ENCODE peak calls at places on chromosomes 6 and 20, in seven cellular contexts. J is sigmoid colon, V is ovary, P is mucosa of descending colon, B is stomach, Y is A673, O is foreskin fibroblast. R is an unnamed sample.

GRCh38 chr20:1331101-1331500 is 2.2 kb upstream of the SDCBP2 start:
- DNase-seq in J (no peak), V (no peak), P (no peak), B (no peak), Y (no peak), O (no peak), R (no peak)

GRCh38 chr20:38658879-38659612 is 57.4 kb downstream of the ARHGAP40 start:
- DNase-seq in J (peak; percentile 40), V (no peak), P (peak; percentile 32), B (no peak), Y (peak; percentile 33), O (no peak), R (no peak)

GRCh38 chr6:127176175-127176574 is 57.7 kb downstream of the RSPO3 start:
- DNase-seq in J (no peak), V (no peak), P (no peak), B (no peak), Y (peak; percentile 30), O (peak; percentile 56), R (no peak)

GRCh38 chr6:121726596-121726995 is 291.1 kb downstream of the GJA1 start:
- DNase-seq in J (no peak), V (no peak), P (no peak), B (no peak), Y (no peak), O (no peak), R (no peak)

GRCh38 chr6:158760618-158761250 is 58.4 kb downstream of the EZR start:
- DNase-seq in J (peak; percentile 39), V (no peak), P (no peak), B (no peak), Y (no peak), O (no peak), R (no peak)

GRCh38 chr20:51767018-51767866 is 948 bp downstream of the ATP9A start:
- DNase-seq in J (peak; percentile 85), V (peak; percentile 70), P (peak; percentile 95), B (peak; percentile 92), Y (peak; percentile 58), O (no peak), R (no peak)

GRCh38 chr6:20175810-20176209 is 36.5 kb downstream of the MBOAT1 start:
- DNase-seq in J (no peak), V (no peak), P (no peak), B (no peak), Y (no peak), O (no peak), R (no peak)

GRCh38 chr6:135182993-135183531 is 2.0 kb downstream of the MYB start:
- DNase-seq in J (no peak), V (no peak), P (peak; percentile 91), B (peak; percentile 65), Y (no peak), O (no peak), R (no peak)

GRCh38 chr6:40343887-40344565 is 243.1 kb downstream of the LRFN2 start:
- DNase-seq in J (no peak), V (no peak), P (no peak), B (peak; percentile 20), Y (no peak), O (no peak), R (no peak)

GRCh38 chr6:123547216-123547978 is 89.4 kb downstream of the TRDN start:
- DNase-seq in J (no peak), V (no peak), P (no peak), B (no peak), Y (no peak), O (no peak), R (no peak)

GRCh38 chr6:161374971-161375873 is 101.4 kb upstream of the AGPAT4 start:
- DNase-seq in J (peak; percentile 76), V (no peak), P (peak; percentile 74), B (peak; percentile 92), Y (peak; percentile 57), O (no peak), R (no peak)
- TF ChIP-seq CTCF in J (no peak), V (no peak), P (no peak), B (no peak), Y (peak; percentile 35), O (no peak), R (peak; percentile 34)

DNA sequence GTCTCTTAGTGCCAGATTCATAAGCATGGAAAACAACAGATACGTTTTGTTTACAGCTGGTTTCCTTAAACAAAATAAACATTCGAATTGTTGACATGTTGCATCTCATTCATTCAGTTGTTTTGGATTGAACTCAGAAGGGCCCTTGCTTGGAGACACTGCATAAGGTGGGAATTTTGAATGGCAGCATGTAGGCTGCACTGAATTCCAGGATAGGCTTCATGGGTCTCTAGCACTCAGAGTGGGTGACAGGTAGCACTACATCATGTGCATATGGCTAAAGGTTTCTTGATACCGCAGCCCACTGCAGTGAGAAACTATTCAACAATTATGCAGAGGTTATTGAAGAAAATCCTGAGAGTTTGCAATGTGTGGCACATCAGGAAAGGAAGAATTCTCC is 1.6 kb downstream of the BEND6 start:
- DNase-seq in J (no peak), V (no peak), P (no peak), B (no peak), Y (no peak), O (no peak), R (no peak)
- TF ChIP-seq CTCF in J (no peak), V (no peak), P (no peak), B (no peak), Y (no peak), O (no peak), R (no peak)

DNA sequence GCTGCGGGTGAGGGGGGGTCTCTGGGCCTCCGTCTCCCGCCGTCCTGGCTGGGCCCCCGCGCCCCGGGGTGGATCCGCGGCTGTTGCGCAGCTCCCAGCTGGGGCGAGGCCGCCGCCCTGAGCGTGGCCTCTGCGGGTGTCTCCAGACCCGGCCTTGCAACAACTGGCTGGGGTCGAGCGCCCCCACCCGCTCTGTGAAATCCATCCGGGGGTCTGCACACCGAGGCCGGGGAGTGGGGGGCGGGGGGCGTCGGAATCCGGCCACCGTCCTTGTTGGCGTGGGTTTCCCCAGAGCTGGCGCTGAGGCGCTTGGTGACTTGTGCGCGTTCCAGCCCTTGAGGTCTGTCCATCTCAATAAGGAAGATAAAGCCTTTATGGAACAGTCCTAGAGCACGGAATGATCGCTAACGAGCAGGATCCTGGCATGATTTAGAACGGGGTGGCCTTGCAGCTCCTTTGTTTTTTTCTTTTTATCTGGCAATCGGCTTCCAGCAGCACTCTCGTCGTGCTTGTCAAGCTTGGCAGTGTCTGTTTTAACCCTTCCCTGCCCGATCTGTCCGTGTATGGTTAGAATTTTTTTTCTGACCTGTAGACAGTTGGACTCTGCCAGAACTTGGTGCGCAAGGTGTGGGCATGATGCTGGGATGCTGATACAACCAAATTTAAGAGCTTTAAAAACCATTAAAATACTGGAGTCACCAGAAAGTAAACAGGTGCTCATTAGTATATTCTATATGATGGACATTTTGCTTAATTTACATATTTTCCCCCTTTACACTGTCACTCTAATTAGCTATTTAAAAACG is 675 bp downstream of the DSTN start:
- DNase-seq in J (peak; percentile 80), V (peak; percentile 66), P (peak; percentile 77), B (peak; percentile 58), Y (peak; percentile 70), O (no peak), R (no peak)
- TF ChIP-seq CTCF in J (no peak), V (no peak), P (no peak), B (no peak), Y (no peak), O (no peak), R (no peak)

GRCh38 chr6:31321005-31321707 is 35.8 kb downstream of the HLA-B start:
- DNase-seq in J (no peak), V (no peak), P (no peak), B (no peak), Y (no peak), O (no peak), R (no peak)

GRCh38 chr6:31317036-31317435 is 39.9 kb downstream of the HLA-B start:
- DNase-seq in J (no peak), V (no peak), P (no peak), B (no peak), Y (no peak), O (no peak), R (no peak)

GRCh38 chr6:31321820-31322219 is 35.2 kb downstream of the HLA-B start:
- DNase-seq in J (no peak), V (no peak), P (no peak), B (no peak), Y (no peak), O (no peak), R (no peak)
- TF ChIP-seq CTCF in J (no peak), V (no peak), P (no peak), B (no peak), Y (no peak), O (no peak), R (no peak)

DNA sequence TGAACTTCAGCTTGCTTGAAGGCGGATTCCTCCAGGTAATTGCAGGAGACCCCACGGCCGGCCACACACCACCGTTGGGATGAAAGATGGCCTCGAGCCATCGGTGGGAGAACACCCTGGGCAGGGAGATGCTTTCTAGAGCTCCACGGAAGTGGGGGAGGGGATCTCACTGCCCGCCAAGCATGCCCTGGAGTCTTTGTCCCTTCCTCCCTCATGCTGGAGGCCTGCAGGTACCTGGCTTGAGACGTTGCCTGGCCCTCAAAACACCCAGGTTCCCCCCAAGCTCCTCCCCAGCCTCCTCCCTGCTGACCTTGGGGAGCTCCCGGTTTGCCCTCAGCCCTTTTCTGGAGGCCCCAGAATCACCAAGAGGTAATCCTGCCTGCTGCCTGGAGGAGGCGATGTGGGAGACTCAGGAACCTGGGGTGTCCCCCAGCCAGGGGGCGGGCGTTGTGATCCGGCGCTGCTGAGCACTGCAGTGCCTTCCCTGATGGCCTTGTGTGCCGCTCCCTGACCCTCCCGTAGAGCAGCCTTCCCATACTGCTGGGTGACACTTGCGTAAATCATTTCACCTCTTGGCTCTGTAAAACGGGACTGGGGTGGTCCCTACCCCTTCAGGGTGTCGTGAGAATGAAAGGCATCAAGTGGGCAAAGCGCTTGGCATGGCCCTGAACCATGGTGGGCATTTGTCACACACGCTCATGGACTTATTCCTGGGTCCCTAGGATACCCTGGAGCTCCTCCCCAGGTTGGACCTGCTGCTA is 91.4 kb downstream of the CEBPB start:
- DNase-seq in J (no peak), V (no peak), P (peak; percentile 23), B (no peak), Y (no peak), O (no peak), R (no peak)
- TF ChIP-seq CTCF in J (no peak), V (no peak), P (no peak), B (no peak), Y (peak; percentile 50), O (no peak), R (no peak)

GRCh38 chr6:90573624-90574023 is 13.2 kb downstream of the MAP3K7 start:
- DNase-seq in J (no peak), V (no peak), P (no peak), B (no peak), Y (no peak), O (no peak), R (no peak)

GRCh38 chr6:90575267-90575666 is 11.6 kb downstream of the MAP3K7 start:
- DNase-seq in J (no peak), V (no peak), P (no peak), B (no peak), Y (no peak), O (no peak), R (no peak)

GRCh38 chr6:90578894-90579549 is 7.8 kb downstream of the MAP3K7 start:
- DNase-seq in J (no peak), V (no peak), P (no peak), B (no peak), Y (no peak), O (no peak), R (no peak)

GRCh38 chr6:90569223-90569622 is 17.6 kb downstream of the MAP3K7 start:
- DNase-seq in J (no peak), V (no peak), P (no peak), B (no peak), Y (no peak), O (no peak), R (no peak)

GRCh38 chr6:90574610-90575009 is 12.3 kb downstream of the MAP3K7 start:
- DNase-seq in J (no peak), V (no peak), P (no peak), B (no peak), Y (peak; percentile 29), O (peak; percentile 14), R (peak; percentile 24)
- TF ChIP-seq CTCF in J (no peak), V (no peak), P (no peak), B (no peak), Y (peak; percentile 47), O (no peak), R (no peak)